ENCODE peak calls at places on chromosomes 1 and 21, in four cellular contexts. G is mesothelial cell of epicardium, B is tibial nerve, Q is lower lobe of right lung. F is an unnamed sample.

GRCh38 chr1:162728597-162728996 is 61.9 kb upstream of the HSD17B7 start:
- DNase-seq in G (no peak), B (no peak), Q (no peak), F (no peak)

GRCh38 chr1:173269490-173270230 is 62.5 kb upstream of the TNFSF4 start:
- DNase-seq in G (no peak), B (no peak), Q (no peak), F (no peak)

GRCh38 chr1:150981177-150981804 is 801 bp upstream of the ANXA9 start:
- DNase-seq in G (no peak), B (no peak), Q (peak), F (no peak)

GRCh38 chr1:64471218-64471719 is 1.3 kb downstream of the CACHD1 start:
- DNase-seq in G (peak), B (no peak), Q (peak), F (peak)

GRCh38 chr1:20681999-20682398 is 20.8 kb upstream of the DDOST start:
- DNase-seq in G (no peak), B (no peak), Q (no peak), F (no peak)

GRCh38 chr1:202589190-202589680 is 121.0 kb downstream of the SYT2 start:
- DNase-seq in G (no peak), B (peak), Q (no peak), F (peak)

GRCh38 chr1:241391926-241392710 is 35.1 kb upstream of the RGS7 start:
- DNase-seq in G (no peak), B (no peak), Q (no peak), F (no peak)

GRCh38 chr21:22288885-22289509 is 1290.8 kb downstream of the NCAM2 start:
- DNase-seq in G (no peak), B (no peak), Q (no peak), F (no peak)

GRCh38 chr1:169044296-169044695 is 62.2 kb upstream of the ATP1B1 start:
- DNase-seq in G (no peak), B (no peak), Q (no peak), F (no peak)

GRCh38 chr1:29410476-29410875 is 174.2 kb downstream of the PTPRU start:
- DNase-seq in G (no peak), B (no peak), Q (no peak), F (no peak)

GRCh38 chr1:31145581-31146117 is 80.1 kb upstream of the PUM1 start:
- DNase-seq in G (no peak), B (no peak), Q (no peak), F (no peak)

GRCh38 chr1:67427947-67428346 is 2.3 kb downstream of the SERBP1 start:
- DNase-seq in G (no peak), B (no peak), Q (no peak), F (no peak)

GRCh38 chr1:112887599-112888303 is 68.2 kb downstream of the SLC16A1 start:
- DNase-seq in G (no peak), B (no peak), Q (no peak), F (no peak)

GRCh38 chr1:27597511-27598216 is 6.3 kb downstream of the AHDC1 start:
- DNase-seq in G (no peak), B (no peak), Q (no peak), F (no peak)

GRCh38 chr1:24421502-24421901 is 5.9 kb downstream of the NIPAL3 start:
- DNase-seq in G (no peak), B (no peak), Q (no peak), F (no peak)

GRCh38 chr1:180728472-180729106 is 96.8 kb downstream of the XPR1 start:
- DNase-seq in G (no peak), B (no peak), Q (no peak), F (no peak)

GRCh38 chr1:5551274-5551966 is 440.8 kb downstream of the NPHP4 start:
- DNase-seq in G (no peak), B (no peak), Q (no peak), F (no peak)

GRCh38 chr1:114757455-114758250 is at the start of gene CSDE1:
- DNase-seq in G (peak), B (peak), Q (peak), F (peak)
- TF ChIP-seq CTCF in G (no peak), B (peak), Q (peak), F (peak)

GRCh38 chr1:17509320-17509719 is 30.2 kb upstream of the ARHGEF10L start:
- DNase-seq in G (no peak), B (no peak), Q (no peak), F (no peak)

GRCh38 chr1:17503146-17503545 is 36.4 kb upstream of the ARHGEF10L start:
- DNase-seq in G (no peak), B (no peak), Q (no peak), F (no peak)

GRCh38 chr1:17511188-17511587 is 28.3 kb upstream of the ARHGEF10L start:
- DNase-seq in G (no peak), B (no peak), Q (no peak), F (no peak)

GRCh38 chr1:17510138-17510537 is 29.4 kb upstream of the ARHGEF10L start:
- DNase-seq in G (no peak), B (no peak), Q (no peak), F (no peak)

GRCh38 chr1:17507916-17508315 is 31.6 kb upstream of the ARHGEF10L start:
- DNase-seq in G (no peak), B (no peak), Q (no peak), F (no peak)
- TF ChIP-seq CTCF in G (no peak), B (no peak), Q (no peak), F (peak)

DNA sequence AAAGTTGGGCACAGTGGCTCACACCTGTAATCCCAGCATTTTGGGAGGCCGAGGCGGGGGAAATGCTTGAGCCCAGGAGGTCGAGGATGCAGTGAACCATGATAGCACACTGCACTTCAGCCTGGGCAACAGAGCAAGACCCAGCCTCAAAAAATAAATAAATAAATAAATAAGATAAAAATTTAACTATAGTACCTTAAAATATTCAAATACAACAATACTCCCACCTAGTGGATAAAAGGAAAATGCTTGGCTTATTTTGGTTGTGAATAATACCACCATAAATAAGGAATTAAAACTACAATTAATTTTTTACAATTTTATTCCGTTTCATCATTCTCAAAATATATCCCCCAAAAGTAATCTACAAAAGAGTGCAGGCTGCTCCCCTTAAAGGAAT is 8.1 kb downstream of the PSMG1 start:
- DNase-seq in G (no peak), B (no peak), Q (no peak), F (no peak)
- TF ChIP-seq CTCF in G (peak), B (peak), Q (peak), F (peak)

DNA sequence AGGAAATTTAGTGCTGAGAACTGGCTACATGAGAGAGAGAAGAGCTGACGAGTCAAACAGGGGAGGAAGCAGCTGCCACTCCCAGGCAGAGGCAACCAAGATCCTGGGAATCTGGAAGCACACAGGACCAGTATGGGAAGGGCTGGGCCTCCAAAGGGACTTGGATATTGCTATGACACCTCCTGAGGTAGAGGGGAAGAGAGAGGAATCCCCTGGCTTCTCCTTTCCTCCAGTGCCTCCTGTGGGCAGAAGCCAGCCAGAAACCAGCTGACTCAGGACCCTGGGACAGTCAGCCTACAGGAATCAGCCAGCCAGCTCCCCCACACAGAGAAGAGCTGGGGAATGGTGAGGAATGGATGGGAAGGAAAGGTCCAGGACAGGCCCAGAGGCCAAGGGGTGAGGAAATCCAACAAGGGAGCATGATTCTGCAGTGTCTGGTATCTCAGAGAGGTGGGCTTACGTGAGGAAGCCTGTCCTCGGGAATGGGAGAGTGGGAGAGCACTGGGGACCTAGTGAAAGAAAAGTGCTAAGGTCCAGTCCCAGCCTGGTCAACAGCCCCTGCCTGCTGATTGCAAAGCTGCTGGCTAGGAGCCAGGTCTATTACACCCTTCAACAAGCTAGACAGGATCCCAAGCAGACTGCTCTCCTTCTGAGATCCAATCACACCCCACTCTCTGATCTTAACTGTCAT is 43.5 kb downstream of the NAV1 start:
- DNase-seq in G (no peak), B (no peak), Q (peak), F (no peak)
- TF ChIP-seq CTCF in G (no peak), B (no peak), Q (no peak), F (no peak)

DNA sequence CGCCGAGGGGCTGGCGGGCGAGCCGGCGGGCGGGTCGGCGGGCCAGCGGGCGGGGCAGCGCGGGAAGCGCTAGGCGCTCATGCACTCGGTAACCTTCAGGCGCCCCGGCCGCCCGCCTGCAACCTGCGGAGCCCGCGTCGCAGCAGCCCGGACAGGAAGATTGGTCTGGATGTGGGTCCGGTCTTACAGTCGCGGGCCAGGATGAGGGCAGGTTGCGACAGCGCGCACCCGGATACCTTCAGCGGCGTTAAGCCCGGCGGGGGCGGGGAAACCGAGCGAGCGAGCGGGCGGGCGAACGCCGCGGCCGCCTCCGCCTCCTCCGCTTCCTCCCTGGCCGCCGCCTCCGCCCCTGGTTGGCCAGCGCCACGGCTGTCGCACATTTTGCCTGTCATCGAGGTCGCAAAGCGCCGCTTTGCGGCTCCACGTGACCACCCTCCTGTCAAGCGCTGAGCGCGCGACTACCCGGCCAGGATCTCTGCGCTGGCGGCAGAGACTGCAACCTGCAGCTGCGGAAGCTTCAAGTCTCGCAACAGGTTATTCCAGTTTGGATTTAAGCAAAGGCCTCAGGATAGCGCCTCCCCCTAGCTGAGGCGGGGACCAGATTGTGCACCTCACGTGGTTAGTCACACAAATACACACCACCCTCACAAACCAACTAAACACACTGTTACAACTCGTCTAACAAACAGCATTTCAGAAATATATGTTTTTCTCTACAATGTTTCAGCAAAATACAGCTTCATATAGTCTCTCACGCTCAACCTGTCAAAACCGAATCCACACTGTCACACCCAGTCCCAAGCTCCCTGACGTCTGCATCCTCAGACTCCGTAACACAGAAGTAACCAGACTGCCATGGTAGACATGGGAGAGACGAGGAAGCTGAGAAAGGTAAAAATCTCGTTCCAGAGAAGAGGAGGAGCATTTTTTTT is at the start of gene FAF1:
- DNase-seq in G (peak), B (peak), Q (peak), F (peak)
- TF ChIP-seq CTCF in G (no peak), B (peak), Q (peak), F (peak)

GRCh38 chr1:117930173-117930447 is 571 bp downstream of the WDR3 start:
- DNase-seq in G (no peak), B (no peak), Q (no peak), F (peak)
- TF ChIP-seq CTCF in G (no peak), B (no peak), Q (no peak), F (no peak)

GRCh38 chr1:35646043-35646442 is 4.7 kb upstream of the PSMB2 start:
- DNase-seq in G (no peak), B (no peak), Q (no peak), F (no peak)
- TF ChIP-seq CTCF in G (no peak), B (no peak), Q (no peak), F (peak)

GRCh38 chr1:46198026-46198826 is at the start of gene POMGNT1:
- DNase-seq in G (peak), B (peak), Q (peak), F (peak)
- TF ChIP-seq CTCF in G (no peak), B (no peak), Q (no peak), F (no peak)

DNA sequence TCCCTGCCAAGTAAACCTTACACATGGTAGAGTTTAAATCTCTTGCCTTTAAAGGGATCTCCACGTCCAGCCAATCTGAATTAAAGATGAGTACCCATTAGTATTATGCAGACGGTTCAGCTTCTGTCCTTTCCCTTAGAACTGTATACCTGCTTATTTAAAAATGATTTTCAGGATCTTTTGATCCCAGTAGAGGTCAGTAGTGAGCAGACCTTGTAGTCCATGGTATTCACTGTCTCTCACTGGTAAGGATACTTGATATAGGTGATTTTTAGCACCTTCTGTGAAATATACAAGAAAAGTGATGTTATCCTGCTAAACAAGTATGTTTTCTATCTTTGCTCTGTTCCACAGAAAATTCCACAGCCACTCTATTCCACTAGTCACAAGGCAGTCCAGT is 1211.6 kb upstream of the ADGRL4 start:
- DNase-seq in G (no peak), B (no peak), Q (no peak), F (no peak)
- TF ChIP-seq CTCF in G (peak), B (peak), Q (peak), F (peak)

F was measured in neural crest cell.